ENCODE peak calls at places on chromosomes 3 and 15, in nine cellular contexts. One of them, this sample, is unnamed.

GRCh38 chr3:50278106-50278867 is 600 bp upstream of the LSMEM2 start:
- DNase-seq in frontal cortex: no peak
- DNase-seq in T-cell: no peak
- DNase-seq in HTR-8/SVneo: no peak
- DNase-seq in heart left ventricle: no peak
- DNase-seq in cerebellar nuclear complex: no peak
- DNase-seq in H7: no peak
- DNase-seq in foreskin fibroblast: no peak
- DNase-seq in anterior cingulate cortex: no peak
- DNase-seq in this sample: no peak

GRCh38 chr3:134372405-134373277 is 1.6 kb downstream of the AMOTL2 start:
- DNase-seq in T-cell: no peak
- DNase-seq in foreskin fibroblast: no peak
- DNase-seq in HTR-8/SVneo: no peak
- DNase-seq in frontal cortex: no peak
- DNase-seq in heart left ventricle: no peak
- DNase-seq in anterior cingulate cortex: no peak
- DNase-seq in cerebellar nuclear complex: no peak
- DNase-seq in H7: no peak
- DNase-seq in this sample: peak; percentile 34

GRCh38 chr3:100103558-100104441 is 10.5 kb downstream of the FILIP1L start:
- DNase-seq in frontal cortex: no peak
- DNase-seq in foreskin fibroblast: peak; percentile 69
- DNase-seq in T-cell: no peak
- DNase-seq in cerebellar nuclear complex: no peak
- DNase-seq in heart left ventricle: no peak
- DNase-seq in HTR-8/SVneo: peak; percentile 14
- DNase-seq in H7: no peak
- DNase-seq in anterior cingulate cortex: no peak
- DNase-seq in this sample: peak; percentile 76

GRCh38 chr3:158723991-158724390 is 8.3 kb downstream of the RARRES1 start:
- DNase-seq in HTR-8/SVneo: no peak
- DNase-seq in anterior cingulate cortex: no peak
- DNase-seq in foreskin fibroblast: no peak
- DNase-seq in cerebellar nuclear complex: no peak
- DNase-seq in T-cell: no peak
- DNase-seq in H7: no peak
- DNase-seq in frontal cortex: no peak
- DNase-seq in heart left ventricle: no peak
- DNase-seq in this sample: no peak

GRCh38 chr3:18247776-18248310 is 177.3 kb downstream of the SATB1 start:
- DNase-seq in T-cell: no peak
- DNase-seq in foreskin fibroblast: no peak
- DNase-seq in heart left ventricle: no peak
- DNase-seq in anterior cingulate cortex: no peak
- DNase-seq in HTR-8/SVneo: no peak
- DNase-seq in H7: no peak
- DNase-seq in cerebellar nuclear complex: no peak
- DNase-seq in frontal cortex: no peak
- DNase-seq in this sample: no peak

GRCh38 chr15:46815765-46816164 is 901.5 kb upstream of the SEMA6D start:
- DNase-seq in anterior cingulate cortex: no peak
- DNase-seq in T-cell: no peak
- DNase-seq in H7: no peak
- DNase-seq in cerebellar nuclear complex: no peak
- DNase-seq in foreskin fibroblast: no peak
- DNase-seq in heart left ventricle: no peak
- DNase-seq in frontal cortex: no peak
- DNase-seq in HTR-8/SVneo: no peak
- DNase-seq in this sample: no peak

GRCh38 chr3:86990734-86991481 is at the start of gene VGLL3:
- DNase-seq in H7: peak; percentile 86
- DNase-seq in cerebellar nuclear complex: no peak
- DNase-seq in heart left ventricle: peak; percentile 57
- DNase-seq in frontal cortex: peak; percentile 36
- DNase-seq in T-cell: no peak
- DNase-seq in HTR-8/SVneo: peak; percentile 46
- DNase-seq in anterior cingulate cortex: no peak
- DNase-seq in foreskin fibroblast: peak; percentile 88
- DNase-seq in this sample: peak; percentile 31

GRCh38 chr3:195540526-195540925 is 2.6 kb downstream of the PPP1R2 start:
- DNase-seq in anterior cingulate cortex: no peak
- DNase-seq in foreskin fibroblast: no peak
- DNase-seq in cerebellar nuclear complex: no peak
- DNase-seq in T-cell: no peak
- DNase-seq in HTR-8/SVneo: no peak
- DNase-seq in heart left ventricle: no peak
- DNase-seq in frontal cortex: no peak
- DNase-seq in H7: no peak
- DNase-seq in this sample: no peak

GRCh38 chr3:126511291-126511690 is 6.3 kb downstream of the UROC1 start:
- DNase-seq in T-cell: no peak
- DNase-seq in cerebellar nuclear complex: no peak
- DNase-seq in foreskin fibroblast: no peak
- DNase-seq in frontal cortex: no peak
- DNase-seq in HTR-8/SVneo: no peak
- DNase-seq in H7: no peak
- DNase-seq in heart left ventricle: no peak
- DNase-seq in anterior cingulate cortex: no peak
- DNase-seq in this sample: no peak

GRCh38 chr15:68054658-68055223 is 626 bp downstream of the PIAS1 start:
- DNase-seq in HTR-8/SVneo: peak; percentile 18
- DNase-seq in frontal cortex: peak; percentile 56
- DNase-seq in heart left ventricle: peak; percentile 66
- DNase-seq in anterior cingulate cortex: peak; percentile 20
- DNase-seq in foreskin fibroblast: no peak
- DNase-seq in cerebellar nuclear complex: no peak
- DNase-seq in T-cell: no peak
- DNase-seq in H7: peak; percentile 89
- DNase-seq in this sample: peak; percentile 25

GRCh38 chr3:46849686-46850467 is 13.4 kb downstream of the MYL3 start:
- DNase-seq in HTR-8/SVneo: no peak
- DNase-seq in T-cell: peak; percentile 5
- DNase-seq in frontal cortex: no peak
- DNase-seq in H7: peak; percentile 38
- DNase-seq in anterior cingulate cortex: no peak
- DNase-seq in heart left ventricle: peak; percentile 29
- DNase-seq in foreskin fibroblast: no peak
- DNase-seq in cerebellar nuclear complex: no peak
- DNase-seq in this sample: no peak

GRCh38 chr3:111737712-111738097 is 121.4 kb upstream of the PHLDB2 start:
- DNase-seq in T-cell: no peak
- DNase-seq in foreskin fibroblast: peak; percentile 81
- DNase-seq in anterior cingulate cortex: no peak
- DNase-seq in heart left ventricle: peak; percentile 72
- DNase-seq in HTR-8/SVneo: no peak
- DNase-seq in cerebellar nuclear complex: no peak
- DNase-seq in frontal cortex: no peak
- DNase-seq in H7: no peak
- DNase-seq in this sample: peak; percentile 64

GRCh38 chr15:70096215-70096974 is 1.3 kb downstream of the TLE3 start:
- DNase-seq in H7: peak; percentile 66
- DNase-seq in foreskin fibroblast: peak; percentile 41
- DNase-seq in frontal cortex: no peak
- DNase-seq in HTR-8/SVneo: peak; percentile 51
- DNase-seq in anterior cingulate cortex: peak; percentile 58
- DNase-seq in heart left ventricle: peak; percentile 37
- DNase-seq in cerebellar nuclear complex: no peak
- DNase-seq in T-cell: peak; percentile 45
- DNase-seq in this sample: no peak

GRCh38 chr3:149134560-149134959 is 5.1 kb downstream of the HPS3 start:
- DNase-seq in anterior cingulate cortex: no peak
- DNase-seq in foreskin fibroblast: peak; percentile 12
- DNase-seq in T-cell: no peak
- DNase-seq in HTR-8/SVneo: no peak
- DNase-seq in heart left ventricle: no peak
- DNase-seq in cerebellar nuclear complex: no peak
- DNase-seq in H7: no peak
- DNase-seq in frontal cortex: no peak
- DNase-seq in this sample: no peak

GRCh38 chr3:50587806-50588758 is 18.8 kb downstream of the HEMK1 start:
- DNase-seq in T-cell: no peak
- DNase-seq in heart left ventricle: no peak
- DNase-seq in foreskin fibroblast: no peak
- DNase-seq in HTR-8/SVneo: no peak
- DNase-seq in cerebellar nuclear complex: no peak
- DNase-seq in H7: no peak
- DNase-seq in anterior cingulate cortex: no peak
- DNase-seq in frontal cortex: no peak
- DNase-seq in this sample: no peak

GRCh38 chr3:120093923-120094775 is at the start of gene GSK3B:
- DNase-seq in foreskin fibroblast: no peak
- DNase-seq in cerebellar nuclear complex: peak; percentile 95
- DNase-seq in frontal cortex: peak; percentile 87
- DNase-seq in H7: peak; percentile 94
- DNase-seq in heart left ventricle: peak; percentile 99
- DNase-seq in HTR-8/SVneo: peak; percentile 36
- DNase-seq in T-cell: peak; percentile 100
- DNase-seq in anterior cingulate cortex: peak; percentile 70
- DNase-seq in this sample: no peak

GRCh38 chr15:91926871-91927270 is 73.4 kb downstream of the SLCO3A1 start:
- DNase-seq in heart left ventricle: no peak
- DNase-seq in frontal cortex: no peak
- DNase-seq in T-cell: no peak
- DNase-seq in H7: peak; percentile 48
- DNase-seq in foreskin fibroblast: no peak
- DNase-seq in anterior cingulate cortex: no peak
- DNase-seq in HTR-8/SVneo: no peak
- DNase-seq in cerebellar nuclear complex: no peak
- DNase-seq in this sample: no peak

GRCh38 chr3:40920041-40920440 is 279.3 kb upstream of the CTNNB1 start:
- DNase-seq in HTR-8/SVneo: no peak
- DNase-seq in anterior cingulate cortex: no peak
- DNase-seq in foreskin fibroblast: no peak
- DNase-seq in frontal cortex: no peak
- DNase-seq in heart left ventricle: no peak
- DNase-seq in cerebellar nuclear complex: no peak
- DNase-seq in T-cell: no peak
- DNase-seq in H7: peak; percentile 43
- DNase-seq in this sample: no peak

GRCh38 chr3:8183627-8184026 is 318.0 kb upstream of the LMCD1 start:
- DNase-seq in heart left ventricle: no peak
- DNase-seq in HTR-8/SVneo: no peak
- DNase-seq in T-cell: no peak
- DNase-seq in cerebellar nuclear complex: no peak
- DNase-seq in frontal cortex: no peak
- DNase-seq in H7: no peak
- DNase-seq in foreskin fibroblast: no peak
- DNase-seq in anterior cingulate cortex: no peak
- DNase-seq in this sample: no peak

GRCh38 chr15:89851665-89852341 is 37.2 kb upstream of the ANPEP start:
- DNase-seq in H7: no peak
- DNase-seq in cerebellar nuclear complex: no peak
- DNase-seq in frontal cortex: no peak
- DNase-seq in HTR-8/SVneo: no peak
- DNase-seq in anterior cingulate cortex: no peak
- DNase-seq in foreskin fibroblast: no peak
- DNase-seq in heart left ventricle: no peak
- DNase-seq in T-cell: no peak
- DNase-seq in this sample: no peak

GRCh38 chr3:126886217-126886616 is 96.7 kb upstream of the PLXNA1 start:
- DNase-seq in heart left ventricle: no peak
- DNase-seq in anterior cingulate cortex: no peak
- DNase-seq in foreskin fibroblast: no peak
- DNase-seq in H7: no peak
- DNase-seq in cerebellar nuclear complex: no peak
- DNase-seq in T-cell: no peak
- DNase-seq in frontal cortex: no peak
- DNase-seq in HTR-8/SVneo: peak; percentile 31
- DNase-seq in this sample: no peak

GRCh38 chr15:43769584-43770228 is 7.1 kb downstream of the ELL3 start:
- DNase-seq in T-cell: peak; percentile 41
- DNase-seq in frontal cortex: peak; percentile 43
- DNase-seq in foreskin fibroblast: peak; percentile 37
- DNase-seq in HTR-8/SVneo: peak; percentile 54
- DNase-seq in H7: peak; percentile 73
- DNase-seq in heart left ventricle: no peak
- DNase-seq in cerebellar nuclear complex: no peak
- DNase-seq in anterior cingulate cortex: peak; percentile 73
- DNase-seq in this sample: no peak

GRCh38 chr3:75272708-75273107 is 391.4 kb upstream of the FRG2C start:
- DNase-seq in frontal cortex: no peak
- DNase-seq in cerebellar nuclear complex: no peak
- DNase-seq in HTR-8/SVneo: no peak
- DNase-seq in anterior cingulate cortex: no peak
- DNase-seq in heart left ventricle: no peak
- DNase-seq in foreskin fibroblast: peak; percentile 18
- DNase-seq in T-cell: no peak
- DNase-seq in H7: no peak
- DNase-seq in this sample: no peak

GRCh38 chr15:62828364-62828763 is 214.2 kb upstream of the TPM1 start:
- DNase-seq in anterior cingulate cortex: no peak
- DNase-seq in HTR-8/SVneo: no peak
- DNase-seq in cerebellar nuclear complex: no peak
- DNase-seq in heart left ventricle: no peak
- DNase-seq in T-cell: no peak
- DNase-seq in frontal cortex: no peak
- DNase-seq in H7: no peak
- DNase-seq in foreskin fibroblast: no peak
- DNase-seq in this sample: peak; percentile 41

GRCh38 chr3:97102641-97103040 is 288.2 kb downstream of the EPHA6 start:
- DNase-seq in cerebellar nuclear complex: no peak
- DNase-seq in heart left ventricle: no peak
- DNase-seq in H7: no peak
- DNase-seq in foreskin fibroblast: no peak
- DNase-seq in T-cell: no peak
- DNase-seq in HTR-8/SVneo: no peak
- DNase-seq in frontal cortex: no peak
- DNase-seq in anterior cingulate cortex: no peak
- DNase-seq in this sample: no peak

GRCh38 chr15:36831125-36831914 is 251.9 kb downstream of the CDIN1 start:
- DNase-seq in H7: no peak
- DNase-seq in T-cell: no peak
- DNase-seq in cerebellar nuclear complex: no peak
- DNase-seq in foreskin fibroblast: peak; percentile 99
- DNase-seq in heart left ventricle: no peak
- DNase-seq in frontal cortex: no peak
- DNase-seq in HTR-8/SVneo: peak; percentile 9
- DNase-seq in anterior cingulate cortex: no peak
- DNase-seq in this sample: no peak

GRCh38 chr15:42091753-42092665 is 2.4 kb downstream of the PLA2G4D start:
- DNase-seq in foreskin fibroblast: no peak
- DNase-seq in H7: no peak
- DNase-seq in frontal cortex: no peak
- DNase-seq in heart left ventricle: no peak
- DNase-seq in cerebellar nuclear complex: no peak
- DNase-seq in anterior cingulate cortex: no peak
- DNase-seq in T-cell: no peak
- DNase-seq in HTR-8/SVneo: peak; percentile 50
- DNase-seq in this sample: peak; percentile 24